ENCODE peak calls at places on chromosomes 16 and 17, in five cellular contexts. O is lower leg skin, Q is progenitor cell of endocrine pancreas, C is transverse colon, N is left ventricle myocardium inferior. W is an unnamed sample.

GRCh38 chr17:290626-291025 is 62.0 kb downstream of the RPH3AL start:
- DNase-seq in O (no peak), Q (no peak), C (no peak), N (no peak), W (no peak)

GRCh38 chr17:43778337-43779144 is at the start of gene DUSP3:
- DNase-seq in O (peak), Q (peak), C (peak), N (peak), W (peak)

GRCh38 chr16:68645494-68646388 is 631 bp downstream of the CDH3 start:
- DNase-seq in O (no peak), Q (peak), C (no peak), N (no peak), W (peak)

GRCh38 chr16:56226187-56226586 is 34.9 kb downstream of the GNAO1 start:
- DNase-seq in O (no peak), Q (no peak), C (no peak), N (no peak), W (no peak)

GRCh38 chr16:68287276-68288251 is 23.2 kb downstream of the SLC7A6OS start:
- DNase-seq in O (peak), Q (no peak), C (no peak), N (peak), W (no peak)

GRCh38 chr17:3799181-3799627 is 1.8 kb downstream of the ITGAE start:
- DNase-seq in O (no peak), Q (no peak), C (no peak), N (no peak), W (no peak)

GRCh38 chr16:64580558-64580957 is 541.3 kb downstream of the CDH11 start:
- DNase-seq in O (no peak), Q (no peak), C (no peak), N (no peak), W (no peak)

GRCh38 chr17:57365420-57365819 is 109.1 kb downstream of the MSI2 start:
- DNase-seq in O (no peak), Q (no peak), C (no peak), N (no peak), W (no peak)

GRCh38 chr17:41974658-41975057 is 8.1 kb downstream of the CNP start:
- DNase-seq in O (no peak), Q (no peak), C (no peak), N (no peak), W (no peak)

GRCh38 chr17:5282639-5283217 is 644 bp downstream of the RABEP1 start:
- DNase-seq in O (no peak), Q (no peak), C (peak), N (peak), W (peak)

GRCh38 chr16:87970206-87970605 is 19.0 kb downstream of the BANP start:
- DNase-seq in O (no peak), Q (no peak), C (no peak), N (no peak), W (no peak)

GRCh38 chr16:27235055-27235937 is 32.0 kb downstream of the KDM8 start:
- DNase-seq in O (peak), Q (no peak), C (peak), N (peak), W (peak)

GRCh38 chr17:11980813-11981212 is 16.5 kb downstream of the ZNF18 start:
- DNase-seq in O (no peak), Q (no peak), C (no peak), N (no peak), W (no peak)

GRCh38 chr16:78538919-78539318 is 439.5 kb downstream of the WWOX start:
- DNase-seq in O (no peak), Q (no peak), C (no peak), N (no peak), W (no peak)

GRCh38 chr16:66402591-66403230 is 24.4 kb upstream of the BEAN1 start:
- DNase-seq in O (no peak), Q (no peak), C (no peak), N (no peak), W (no peak)

GRCh38 chr17:35161281-35161761 is 13.7 kb downstream of the UNC45B start:
- DNase-seq in O (no peak), Q (no peak), C (no peak), N (no peak), W (no peak)

GRCh38 chr16:70512456-70512855 is 10.9 kb downstream of the COG4 start:
- DNase-seq in O (no peak), Q (no peak), C (no peak), N (no peak), W (no peak)

GRCh38 chr17:67995568-67996191 is 589 bp downstream of the C17orf58 start:
- DNase-seq in O (no peak), Q (peak), C (peak), N (peak), W (no peak)

GRCh38 chr17:43979011-43979410 is 25.3 kb upstream of the PYY start:
- DNase-seq in O (no peak), Q (no peak), C (no peak), N (no peak), W (no peak)

GRCh38 chr17:18093616-18094408 is 6.1 kb downstream of the DRG2 start:
- DNase-seq in O (no peak), Q (no peak), C (no peak), N (peak), W (no peak)

GRCh38 chr17:494601-495195 is 142.1 kb upstream of the RPH3AL start:
- DNase-seq in O (no peak), Q (no peak), C (no peak), N (no peak), W (no peak)

GRCh38 chr17:44307387-44308186 is 814 bp upstream of the RUNDC3A start:
- DNase-seq in O (no peak), Q (no peak), C (peak), N (no peak), W (peak)

GRCh38 chr16:22220076-22220453 is 14.0 kb downstream of the EEF2K start:
- DNase-seq in O (no peak), Q (no peak), C (peak), N (peak), W (no peak)

GRCh38 chr17:6599364-6599763 is 41.1 kb downstream of the KIAA0753 start:
- DNase-seq in O (no peak), Q (no peak), C (no peak), N (no peak), W (no peak)

GRCh38 chr16:73683804-73684203 is 612.8 kb upstream of the PSMD7 start:
- DNase-seq in O (no peak), Q (no peak), C (no peak), N (no peak), W (no peak)

GRCh38 chr17:48663134-48663924 is 37.2 kb upstream of the HOXB9 start:
- DNase-seq in O (no peak), Q (no peak), C (no peak), N (no peak), W (no peak)
- TF ChIP-seq CTCF in O (no peak), Q (peak), C (no peak), N (no peak), W (no peak)

GRCh38 chr17:74785096-74785980 is 9.2 kb upstream of the NAT9 start:
- DNase-seq in O (no peak), Q (no peak), C (no peak), N (no peak), W (no peak)
- TF ChIP-seq CTCF in O (no peak), Q (no peak), C (no peak), N (no peak), W (no peak)

GRCh38 chr17:27670791-27671590 is 40.0 kb downstream of the LGALS9 start:
- DNase-seq in O (no peak), Q (no peak), C (no peak), N (no peak), W (no peak)
- TF ChIP-seq CTCF in O (no peak), Q (no peak), C (no peak), N (no peak), W (no peak)

GRCh38 chr17:81471804-81472456 is 40.7 kb downstream of the ACTG1 start:
- DNase-seq in O (peak), Q (no peak), C (peak), N (no peak), W (no peak)
- TF ChIP-seq CTCF in O (no peak), Q (no peak), C (peak), N (peak), W (no peak)